ENCODE peak calls at places on chromosome 15, in seven cellular contexts. B, E, Y, A, W, J and C are unnamed samples.

GRCh38 chr15:90191795-90192494 is 9.2 kb upstream of the SEMA4B start:
- DNase-seq in B (no peak), E (no peak), Y (peak), A (peak), W (peak), J (peak), C (no peak)

GRCh38 chr15:62392411-62392810 is 227.3 kb upstream of the C2CD4B start:
- DNase-seq in B (no peak), E (peak), Y (no peak), A (peak), W (no peak), J (no peak), C (no peak)

GRCh38 chr15:89740137-89740536 is 10.9 kb downstream of the MESP1 start:
- DNase-seq in B (peak), E (peak), Y (peak), A (peak), W (peak), J (no peak), C (no peak)

GRCh38 chr15:37516628-37517027 is 416.3 kb upstream of the MEIS2 start:
- DNase-seq in B (no peak), E (no peak), Y (no peak), A (no peak), W (no peak), J (no peak), C (no peak)

GRCh38 chr15:77821188-77821958 is 188.7 kb upstream of the LINGO1 start:
- DNase-seq in B (peak), E (no peak), Y (peak), A (peak), W (no peak), J (peak), C (no peak)

GRCh38 chr15:40846846-40847224 is 3.0 kb downstream of the SPINT1 start:
- DNase-seq in B (no peak), E (no peak), Y (no peak), A (no peak), W (no peak), J (no peak), C (no peak)

GRCh38 chr15:91099616-91100560 is at the start of gene SV2B:
- DNase-seq in B (peak), E (peak), Y (peak), A (peak), W (no peak), J (peak), C (peak)

GRCh38 chr15:92226020-92226612 is 167.6 kb upstream of the ST8SIA2 start:
- DNase-seq in B (no peak), E (no peak), Y (peak), A (peak), W (no peak), J (no peak), C (no peak)

GRCh38 chr15:69117431-69117841 is 43.0 kb upstream of the GLCE start:
- DNase-seq in B (no peak), E (peak), Y (no peak), A (peak), W (no peak), J (no peak), C (no peak)

GRCh38 chr15:43900964-43901363 is 74.2 kb downstream of the WDR76 start:
- DNase-seq in B (no peak), E (no peak), Y (no peak), A (no peak), W (no peak), J (no peak), C (no peak)

GRCh38 chr15:41855121-41855941 is 16.7 kb downstream of the PLA2G4B start:
- DNase-seq in B (no peak), E (no peak), Y (no peak), A (peak), W (no peak), J (no peak), C (no peak)

GRCh38 chr15:85393206-85393605 is 12.8 kb downstream of the AKAP13 start:
- DNase-seq in B (no peak), E (no peak), Y (no peak), A (no peak), W (no peak), J (no peak), C (no peak)

GRCh38 chr15:81293728-81294500 is 30.0 kb downstream of the STARD5 start:
- DNase-seq in B (no peak), E (no peak), Y (no peak), A (peak), W (no peak), J (no peak), C (no peak)

GRCh38 chr15:98142584-98142983 is 182.1 kb downstream of the ARRDC4 start:
- DNase-seq in B (no peak), E (no peak), Y (no peak), A (peak), W (no peak), J (no peak), C (no peak)

GRCh38 chr15:75001310-75001709 is 5.9 kb downstream of the SCAMP5 start:
- DNase-seq in B (no peak), E (no peak), Y (no peak), A (no peak), W (no peak), J (no peak), C (no peak)

GRCh38 chr15:84570164-84570692 is 30.6 kb upstream of the ZSCAN2 start:
- DNase-seq in B (no peak), E (peak), Y (peak), A (peak), W (peak), J (peak), C (no peak)

GRCh38 chr15:95284933-95285401 is 1045.5 kb upstream of the NR2F2 start:
- DNase-seq in B (peak), E (peak), Y (peak), A (no peak), W (no peak), J (no peak), C (no peak)